ENCODE peak calls at places on chromosomes 1 and 21, in five cellular contexts. H, V, T, W and G are unnamed samples.

GRCh38 chr1:64043976-64044375 is 159.4 kb upstream of the UBE2U start:
- DNase-seq in H (no peak), T (no peak), V (no peak), W (no peak), G (no peak)

GRCh38 chr1:2443285-2444137 is 31.1 kb upstream of the PEX10 start:
- DNase-seq in H (no peak), W (no peak), T (no peak), V (no peak), G (no peak)

GRCh38 chr21:19420607-19421006 is 1017.0 kb upstream of the TMPRSS15 start:
- DNase-seq in V (no peak), W (no peak), T (no peak), H (no peak), G (no peak)

GRCh38 chr1:53721088-53721487 is 17.9 kb downstream of the GLIS1 start:
- DNase-seq in W (no peak), H (no peak), V (no peak), T (no peak), G (no peak)

GRCh38 chr1:62735491-62736171 is 47.4 kb upstream of the DOCK7 start:
- DNase-seq in T (no peak), H (no peak), W (no peak), V (no peak), G (no peak)

GRCh38 chr21:32413697-32414578 is 1.4 kb downstream of the EVA1C start:
- DNase-seq in H (peak), V (peak), T (no peak), W (no peak), G (no peak)

GRCh38 chr21:17343055-17343454 is 169.8 kb upstream of the CXADR start:
- DNase-seq in H (no peak), W (no peak), V (no peak), T (no peak), G (no peak)

GRCh38 chr21:25907573-25908275 is 173.0 kb downstream of the GABPA start:
- DNase-seq in W (no peak), V (no peak), T (no peak), H (no peak), G (no peak)

GRCh38 chr21:45332981-45333582 is 45.4 kb upstream of the POFUT2 start:
- DNase-seq in V (peak), T (no peak), H (no peak), W (no peak), G (no peak)

GRCh38 chr1:42983253-42983652 is 24.6 kb upstream of the SLC2A1 start:
- DNase-seq in V (no peak), H (no peak), W (no peak), T (no peak), G (no peak)

GRCh38 chr1:40932004-40932403 is 47.5 kb upstream of the CTPS1 start:
- DNase-seq in H (no peak), V (no peak), T (no peak), W (no peak), G (no peak)

GRCh38 chr1:6822530-6823359 is 37.5 kb downstream of the CAMTA1 start:
- DNase-seq in W (no peak), H (peak), T (no peak), V (no peak), G (peak)

GRCh38 chr1:66540434-66541032 is 6.6 kb downstream of the SGIP1 start:
- DNase-seq in W (no peak), V (no peak), T (no peak), H (no peak), G (no peak)

GRCh38 chr1:66282343-66282852 is 251.6 kb upstream of the SGIP1 start:
- DNase-seq in H (no peak), W (no peak), T (no peak), V (no peak), G (no peak)

GRCh38 chr1:180773210-180773865 is 139.4 kb upstream of the KIAA1614 start:
- DNase-seq in H (no peak), T (no peak), W (no peak), V (no peak), G (no peak)

GRCh38 chr1:17233675-17234074 is 15.2 kb upstream of the PADI3 start:
- DNase-seq in W (no peak), T (peak), H (peak), V (peak), G (peak)

GRCh38 chr1:187566371-187566770 is 737.6 kb downstream of the PLA2G4A start:
- DNase-seq in W (no peak), T (no peak), V (no peak), H (no peak), G (no peak)

GRCh38 chr1:3283849-3284248 is 170.6 kb upstream of the ARHGEF16 start:
- DNase-seq in H (peak), T (no peak), W (no peak), V (peak), G (no peak)

GRCh38 chr1:117683571-117684285 is 77.9 kb downstream of the TENT5C start:
- DNase-seq in T (no peak), H (no peak), V (no peak), W (no peak), G (no peak)

GRCh38 chr1:17926906-17927305 is 171.8 kb downstream of the ACTL8 start:
- DNase-seq in W (no peak), T (no peak), V (no peak), H (no peak), G (no peak)

GRCh38 chr21:28334407-28334806 is 658.3 kb downstream of the LTN1 start:
- DNase-seq in V (no peak), T (no peak), W (no peak), H (no peak), G (no peak)

GRCh38 chr1:93196591-93196990 is 16.1 kb downstream of the CCDC18 start:
- DNase-seq in H (no peak), T (no peak), W (no peak), V (no peak), G (no peak)

GRCh38 chr1:159076753-159077656 is at the start of gene AIM2:
- DNase-seq in T (no peak), W (no peak), H (peak), V (peak), G (peak)

GRCh38 chr1:173017792-173018191 is 32.9 kb downstream of the TNFSF18 start:
- DNase-seq in W (no peak), T (no peak), V (no peak), H (no peak), G (no peak)